ENCODE peak calls at places on chromosome 12, in eight cellular contexts. K is left lung, S is WTC11, V is choroid plexus epithelial cell, L is RWPE1, N is GM10248, R is pancreas, J is GM13976. W is an unnamed sample.

GRCh38 chr12:52221912-52222457 is 11.1 kb upstream of the KRT7 start:
- DNase-seq in K (no peak), S (peak), V (peak), L (no peak), N (no peak), R (peak), J (peak), W (no peak)

GRCh38 chr12:124609041-124609984 is 41.9 kb upstream of the NCOR2 start:
- DNase-seq in K (peak), S (peak), V (peak), L (peak), N (peak), R (peak), J (peak), W (peak)

GRCh38 chr12:52162971-52163370 is 28.8 kb downstream of the KRT80 start:
- DNase-seq in K (no peak), S (no peak), V (no peak), L (no peak), N (no peak), R (no peak), J (no peak), W (no peak)

GRCh38 chr12:50087995-50088394 is 2.9 kb downstream of the SMARCD1 start:
- DNase-seq in K (no peak), S (no peak), V (peak), L (peak), N (no peak), R (no peak), J (no peak), W (no peak)

GRCh38 chr12:77236066-77236465 is 170.7 kb upstream of the E2F7 start:
- DNase-seq in K (no peak), S (no peak), V (peak), L (no peak), N (no peak), R (no peak), J (no peak), W (no peak)

GRCh38 chr12:32768518-32768917 is 12.8 kb upstream of the YARS2 start:
- DNase-seq in K (no peak), S (no peak), V (no peak), L (no peak), N (no peak), R (no peak), J (no peak), W (no peak)

GRCh38 chr12:92784356-92784755 is 81.6 kb downstream of the PLEKHG7 start:
- DNase-seq in K (no peak), S (no peak), V (peak), L (peak), N (no peak), R (no peak), J (no peak), W (no peak)

GRCh38 chr12:78970041-78970440 is 105.5 kb downstream of the SYT1 start:
- DNase-seq in K (no peak), S (no peak), V (peak), L (peak), N (no peak), R (no peak), J (no peak), W (no peak)

DNA sequence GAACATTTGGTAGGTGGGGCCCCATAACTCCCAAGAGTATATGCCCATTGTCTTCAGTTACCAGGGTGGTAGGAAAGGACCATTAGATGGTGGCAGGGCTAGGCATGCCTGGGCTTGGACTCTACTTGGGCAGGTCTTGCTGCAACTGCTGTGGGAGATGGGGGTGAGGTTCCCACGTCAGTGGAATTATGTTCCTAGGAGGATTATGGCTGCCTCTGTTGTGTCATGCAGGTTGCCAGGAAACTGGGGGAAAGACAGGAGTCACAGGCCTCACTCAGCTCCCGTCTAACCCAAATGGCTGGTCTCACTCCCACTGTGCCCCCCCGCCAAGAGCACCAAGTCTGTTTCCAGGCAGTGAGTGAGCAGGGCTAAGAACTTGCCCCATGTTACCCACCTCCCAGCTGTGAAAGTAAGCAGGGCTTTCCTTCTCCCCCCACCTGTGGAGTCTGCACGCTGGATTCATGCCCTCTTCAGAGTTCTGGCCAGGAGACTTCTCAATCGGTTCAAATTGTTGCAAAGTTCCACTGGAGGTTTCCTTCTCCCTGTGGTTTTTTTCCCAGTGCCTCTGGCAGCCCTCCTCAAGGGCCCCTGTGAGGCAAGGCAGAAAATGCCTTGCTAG is 337.5 kb downstream of the CCDC91 start:
- DNase-seq in K (no peak), S (no peak), V (no peak), L (no peak), N (no peak), R (no peak), J (no peak), W (no peak)
- TF ChIP-seq CTCF in K (no peak), S (no peak), V (no peak), L (no peak), N (no peak), R (no peak), J (no peak), W (no peak)

GRCh38 chr12:82019533-82019932 is 260.4 kb upstream of the PPFIA2 start:
- DNase-seq in K (no peak), S (no peak), V (peak), L (no peak), N (no peak), R (no peak), J (no peak), W (no peak)
- TF ChIP-seq CTCF in K (peak), S (peak), V (peak), L (no peak), N (no peak), R (no peak), J (no peak), W (no peak)

DNA sequence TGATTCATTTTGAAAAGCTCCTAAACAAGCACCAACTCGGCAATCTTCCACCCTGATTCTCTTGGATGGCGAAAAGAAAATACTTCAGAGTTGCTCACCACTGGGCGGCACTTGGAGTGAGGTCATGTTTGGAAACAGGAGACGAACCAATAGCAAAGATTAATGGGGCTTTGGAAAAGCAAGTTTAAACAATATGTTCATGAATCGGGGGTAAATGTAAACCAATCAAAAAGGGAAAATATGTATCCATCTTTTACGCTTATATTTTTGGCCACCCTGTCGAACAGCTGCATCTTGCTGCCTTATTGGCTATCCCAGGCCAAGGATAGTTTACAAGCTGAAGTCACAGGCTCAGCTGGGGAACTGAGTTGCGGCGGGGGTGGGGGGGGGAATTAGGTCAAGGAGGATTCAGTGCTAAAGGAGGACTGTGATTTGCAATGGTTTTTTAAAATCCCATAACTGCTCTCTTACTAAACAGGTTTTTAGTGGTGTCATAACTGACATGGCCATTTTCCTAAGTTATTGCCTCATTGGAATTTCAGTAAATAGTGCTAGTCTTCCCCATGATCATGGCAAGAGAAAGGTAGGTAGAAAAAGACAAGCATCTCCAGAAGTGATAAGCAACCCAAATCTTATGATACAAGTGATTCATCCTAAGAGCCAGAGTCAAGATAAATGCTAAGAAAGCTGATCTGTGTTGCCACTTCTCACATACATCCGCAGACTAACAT is 210.6 kb downstream of the PHLDA1 start:
- DNase-seq in K (no peak), S (no peak), V (no peak), L (peak), N (no peak), R (no peak), J (no peak), W (no peak)
- TF ChIP-seq CTCF in K (no peak), S (no peak), V (no peak), L (no peak), N (no peak), R (no peak), J (no peak), W (no peak)

GRCh38 chr12:132620893-132621656 is 2.5 kb downstream of the P2RX2 start:
- DNase-seq in K (no peak), S (no peak), V (no peak), L (no peak), N (no peak), R (no peak), J (no peak), W (no peak)
- TF ChIP-seq CTCF in K (no peak), S (no peak), V (no peak), L (no peak), N (no peak), R (no peak), J (no peak), W (no peak)

GRCh38 chr12:591167-591570 is 72.1 kb downstream of the NINJ2 start:
- DNase-seq in K (no peak), S (no peak), V (no peak), L (no peak), N (no peak), R (no peak), J (no peak), W (no peak)
- TF ChIP-seq CTCF in K (peak), S (no peak), V (peak), L (no peak), N (no peak), R (peak), J (no peak), W (no peak)

DNA sequence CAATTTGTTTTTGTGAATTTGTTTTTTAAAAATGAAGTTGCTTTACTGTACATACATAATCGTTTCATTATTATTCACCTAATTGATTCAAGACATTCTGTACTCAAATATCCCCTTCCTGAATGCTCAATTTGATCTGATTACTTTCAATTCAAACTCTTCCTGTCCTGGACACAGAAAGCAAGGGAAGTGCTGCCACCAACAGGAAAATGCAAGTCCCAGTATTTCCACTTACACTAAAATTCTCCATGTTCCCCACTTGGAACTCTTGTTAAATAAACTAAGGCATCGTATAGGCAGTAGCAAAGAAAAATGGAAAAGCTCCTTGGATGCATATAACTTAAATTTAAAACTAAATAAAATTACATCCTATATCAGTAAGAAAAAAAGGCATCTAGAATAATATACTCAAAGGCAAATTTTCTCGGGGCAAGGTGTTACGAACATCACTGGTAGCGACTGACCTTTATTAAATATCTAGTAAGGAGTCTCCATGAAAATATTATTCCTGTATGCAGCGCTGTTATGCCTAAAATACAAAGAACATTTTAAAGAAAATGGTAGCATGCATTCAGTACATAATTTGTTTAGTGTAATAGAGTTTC is 72.0 kb upstream of the DBX2 start:
- DNase-seq in K (no peak), S (peak), V (peak), L (peak), N (no peak), R (no peak), J (no peak), W (no peak)
- TF ChIP-seq CTCF in K (no peak), S (no peak), V (peak), L (peak), N (no peak), R (no peak), J (no peak), W (no peak)

GRCh38 chr12:67269632-67270578 is 747 bp downstream of the CAND1 start:
- DNase-seq in K (peak), S (peak), V (peak), L (peak), N (peak), R (peak), J (peak), W (no peak)
- TF ChIP-seq CTCF in K (no peak), S (no peak), V (no peak), L (no peak), N (no peak), R (no peak), J (no peak), W (no peak)